ENCODE peak calls at places on chromosomes 7 and 10, in four cellular contexts. J is GM12878, I is IMR-90, Z is A549. K is an unnamed sample.

GRCh38 chr10:73823391-73823790 is 12.0 kb upstream of the NDST2 start:
- DNase-seq in J (no peak), I (no peak), Z (no peak), K (no peak)

GRCh38 chr10:50740351-50740688 is 584 bp downstream of the ASAH2B start:
- DNase-seq in J (peak), I (peak), Z (peak), K (peak)

GRCh38 chr7:130365511-130366441 is 14.5 kb upstream of the CPA1 start:
- DNase-seq in J (peak), I (peak), Z (no peak), K (no peak)

GRCh38 chr7:38699481-38699880 is 68.3 kb upstream of the AMPH start:
- DNase-seq in J (no peak), I (peak), Z (no peak), K (no peak)

GRCh38 chr7:55067748-55068147 is 48.9 kb downstream of the EGFR start:
- DNase-seq in J (no peak), I (no peak), Z (no peak), K (no peak)

GRCh38 chr7:19119901-19120486 is 2.6 kb upstream of the TWIST1 start:
- DNase-seq in J (no peak), I (no peak), Z (no peak), K (no peak)

GRCh38 chr10:3666525-3667302 is 118.3 kb downstream of the KLF6 start:
- DNase-seq in J (no peak), I (no peak), Z (no peak), K (no peak)

GRCh38 chr7:127437772-127438330 is 45.3 kb upstream of the ZNF800 start:
- DNase-seq in J (no peak), I (peak), Z (no peak), K (no peak)

GRCh38 chr10:108454793-108455192 is 1290.3 kb upstream of the SORCS1 start:
- DNase-seq in J (no peak), I (no peak), Z (no peak), K (no peak)

GRCh38 chr7:28956608-28957063 is 1.5 kb downstream of the TRIL start:
- DNase-seq in J (no peak), I (peak), Z (peak), K (no peak)

DNA sequence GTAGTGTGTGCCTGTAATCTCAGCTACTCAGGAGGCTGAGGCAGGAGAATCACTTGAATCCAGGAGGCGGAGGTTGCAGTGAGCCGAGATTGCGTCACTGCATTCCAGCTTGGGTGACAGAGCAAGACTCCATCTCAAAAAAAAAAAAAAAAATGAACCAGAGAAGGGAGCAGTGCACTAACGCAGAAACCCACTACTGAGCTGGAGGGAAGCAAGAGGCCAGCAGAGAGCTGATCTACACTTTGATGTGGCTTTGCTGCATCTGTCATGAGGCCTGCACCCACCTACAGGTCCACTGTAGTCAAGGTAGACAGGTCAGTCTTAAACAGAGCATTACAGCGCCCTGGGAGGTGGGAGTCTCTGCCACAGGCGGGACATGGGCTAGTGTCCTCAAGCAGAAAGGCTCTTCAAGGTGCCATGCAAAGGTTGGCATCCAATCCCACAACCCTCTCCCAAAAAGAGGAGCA is 30.0 kb downstream of the MAT1A start:
- DNase-seq in J (no peak), I (no peak), Z (no peak), K (no peak)
- TF ChIP-seq ELK1 in J (no peak), I (no peak), Z (no peak), K (no peak)

GRCh38 chr10:121667948-121668335 is 69.7 kb upstream of the FGFR2 start:
- DNase-seq in J (no peak), I (no peak), Z (no peak), K (no peak)

GRCh38 chr10:121664671-121665070 is 66.4 kb upstream of the FGFR2 start:
- DNase-seq in J (no peak), I (no peak), Z (no peak), K (no peak)

GRCh38 chr10:121665809-121666208 is 67.6 kb upstream of the FGFR2 start:
- DNase-seq in J (no peak), I (no peak), Z (no peak), K (no peak)

GRCh38 chr10:121669010-121669366 is 70.7 kb upstream of the FGFR2 start:
- DNase-seq in J (no peak), I (no peak), Z (no peak), K (no peak)

GRCh38 chr10:121668336-121669009 is 70.2 kb upstream of the FGFR2 start:
- DNase-seq in J (no peak), I (no peak), Z (no peak), K (no peak)
- TF ChIP-seq ELK1 in J (no peak), I (no peak), Z (no peak), K (no peak)

GRCh38 chr10:32211046-32211363 is 136.0 kb downstream of the EPC1 start:
- DNase-seq in J (no peak), I (no peak), Z (no peak), K (no peak)
- TF ChIP-seq ELK1 in J (no peak), I (no peak), Z (no peak), K (no peak)

GRCh38 chr10:42997151-42997848 is 79.6 kb upstream of the RET start:
- DNase-seq in J (no peak), I (no peak), Z (no peak), K (no peak)
- TF ChIP-seq ELK1 in J (no peak), I (no peak), Z (no peak), K (no peak)

GRCh38 chr7:99557940-99558305 is 519 bp upstream of the ZNF655 start:
- DNase-seq in J (no peak), I (no peak), Z (no peak), K (no peak)
- TF ChIP-seq ELK1 in J (no peak), I (no peak), Z (no peak), K (no peak)

GRCh38 chr7:44102846-44103565 is 1.1 kb upstream of the AEBP1 start:
- DNase-seq in J (no peak), I (no peak), Z (no peak), K (no peak)

GRCh38 chr7:44100458-44101303 is 3.5 kb upstream of the AEBP1 start:
- DNase-seq in J (no peak), I (peak), Z (no peak), K (no peak)

GRCh38 chr7:44103566-44103940 is 592 bp upstream of the AEBP1 start:
- DNase-seq in J (no peak), I (no peak), Z (no peak), K (no peak)

GRCh38 chr7:44101304-44101965 is 2.7 kb upstream of the AEBP1 start:
- DNase-seq in J (no peak), I (no peak), Z (no peak), K (no peak)

GRCh38 chr7:44101966-44102845 is 1.9 kb upstream of the AEBP1 start:
- DNase-seq in J (no peak), I (peak), Z (no peak), K (no peak)
- TF ChIP-seq ELK1 in J (no peak), I (no peak), Z (no peak), K (no peak)

GRCh38 chr10:116760919-116761318 is 18.6 kb upstream of the HSPA12A start:
- DNase-seq in J (no peak), I (peak), Z (no peak), K (no peak)
- TF ChIP-seq ELK1 in J (no peak), I (no peak), Z (no peak), K (no peak)

DNA sequence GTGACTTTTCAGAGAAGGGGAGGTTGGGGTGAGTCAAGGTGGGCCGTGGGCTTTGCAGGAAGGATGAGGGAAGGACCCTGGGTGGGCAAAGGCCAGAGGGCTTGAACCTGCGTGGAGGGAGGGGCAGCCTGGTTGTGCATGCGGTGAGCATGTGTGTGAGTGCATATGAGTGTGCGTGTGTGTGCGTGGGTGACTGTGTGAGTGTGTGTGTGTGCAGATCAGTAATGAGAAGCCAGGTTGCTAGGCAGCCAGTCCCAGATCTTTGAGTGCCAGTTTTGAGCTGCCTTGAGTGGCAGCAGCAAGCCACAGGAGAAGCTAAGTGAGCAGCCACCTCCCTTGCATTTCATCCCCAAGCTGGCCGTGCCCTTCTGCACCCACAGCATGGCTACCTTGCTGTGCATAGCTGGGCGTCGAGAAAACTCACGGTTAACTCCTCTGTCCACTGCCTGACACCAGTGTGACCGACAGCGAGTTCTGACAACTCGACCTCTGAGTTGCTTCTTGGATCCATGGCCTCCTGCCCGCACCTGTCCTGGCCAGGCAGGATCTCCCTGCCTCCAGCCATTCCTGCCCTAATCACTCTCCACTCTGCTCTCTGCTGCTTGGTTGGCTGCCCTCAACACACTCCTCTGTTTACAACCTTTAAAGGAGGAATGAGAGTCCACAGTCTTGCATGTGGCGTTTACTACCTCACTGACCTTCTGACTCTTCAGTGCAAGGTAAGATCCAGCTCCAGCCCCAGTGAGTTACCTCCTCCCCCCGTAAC is 775.4 kb downstream of the TYW1 start:
- DNase-seq in J (no peak), I (no peak), Z (no peak), K (no peak)
- TF ChIP-seq ELK1 in J (no peak), I (no peak), Z (no peak), K (no peak)

K was measured in K562.